ENCODE peak calls at places on chromosomes 13 and 19, in six cellular contexts. One of them, this sample, is unnamed.

GRCh38 chr13:113840541-113841354 is 23.1 kb downstream of the GAS6 start:
- DNase-seq in heart right ventricle: no peak
- DNase-seq in vagina: no peak
- DNase-seq in CD8-positive, alpha-beta T cell: no peak
- DNase-seq in thoracic aorta: no peak
- DNase-seq in prostate gland: no peak
- DNase-seq in this sample: no peak

GRCh38 chr13:113455384-113455783 is 2.1 kb upstream of the ADPRHL1 start:
- DNase-seq in heart right ventricle: no peak
- DNase-seq in vagina: no peak
- DNase-seq in CD8-positive, alpha-beta T cell: no peak
- DNase-seq in thoracic aorta: no peak
- DNase-seq in prostate gland: no peak
- DNase-seq in this sample: no peak

GRCh38 chr19:16385821-16386220 is 61.2 kb downstream of the KLF2 start:
- DNase-seq in heart right ventricle: no peak
- DNase-seq in vagina: no peak
- DNase-seq in CD8-positive, alpha-beta T cell: no peak
- DNase-seq in thoracic aorta: no peak
- DNase-seq in prostate gland: no peak
- DNase-seq in this sample: no peak

GRCh38 chr13:97268772-97269171 is 46.6 kb downstream of the MBNL2 start:
- DNase-seq in heart right ventricle: no peak
- DNase-seq in vagina: no peak
- DNase-seq in CD8-positive, alpha-beta T cell: no peak
- DNase-seq in thoracic aorta: no peak
- DNase-seq in prostate gland: no peak
- DNase-seq in this sample: no peak

GRCh38 chr19:33171916-33172359 is 22.2 kb upstream of the LRP3 start:
- DNase-seq in heart right ventricle: no peak
- DNase-seq in vagina: no peak
- DNase-seq in CD8-positive, alpha-beta T cell: no peak
- DNase-seq in thoracic aorta: no peak
- DNase-seq in prostate gland: no peak
- DNase-seq in this sample: no peak

GRCh38 chr13:113552786-113553540 is 31.6 kb upstream of the TFDP1 start:
- DNase-seq in heart right ventricle: no peak
- DNase-seq in vagina: peak; percentile 72
- DNase-seq in CD8-positive, alpha-beta T cell: no peak
- DNase-seq in thoracic aorta: no peak
- DNase-seq in prostate gland: no peak
- DNase-seq in this sample: no peak

GRCh38 chr13:97301382-97302095 is 79.4 kb downstream of the MBNL2 start:
- DNase-seq in heart right ventricle: no peak
- DNase-seq in vagina: no peak
- DNase-seq in CD8-positive, alpha-beta T cell: no peak
- DNase-seq in thoracic aorta: no peak
- DNase-seq in prostate gland: no peak
- DNase-seq in this sample: no peak

GRCh38 chr13:46951516-46951915 is 54.7 kb upstream of the HTR2A start:
- DNase-seq in heart right ventricle: no peak
- DNase-seq in vagina: no peak
- DNase-seq in CD8-positive, alpha-beta T cell: no peak
- DNase-seq in thoracic aorta: no peak
- DNase-seq in prostate gland: no peak
- DNase-seq in this sample: no peak

GRCh38 chr13:109333893-109334651 is 452.3 kb downstream of the IRS2 start:
- DNase-seq in heart right ventricle: peak; percentile 7
- DNase-seq in vagina: no peak
- DNase-seq in CD8-positive, alpha-beta T cell: no peak
- DNase-seq in thoracic aorta: no peak
- DNase-seq in prostate gland: no peak
- DNase-seq in this sample: no peak

GRCh38 chr19:3968556-3969434 is 2.1 kb downstream of the DAPK3 start:
- DNase-seq in heart right ventricle: peak; percentile 96
- DNase-seq in vagina: peak; percentile 97
- DNase-seq in CD8-positive, alpha-beta T cell: no peak
- DNase-seq in thoracic aorta: peak; percentile 79
- DNase-seq in prostate gland: peak; percentile 92
- DNase-seq in this sample: peak; percentile 50

GRCh38 chr13:43113603-43114002 is 90.2 kb downstream of the DNAJC15 start:
- DNase-seq in heart right ventricle: no peak
- DNase-seq in vagina: no peak
- DNase-seq in CD8-positive, alpha-beta T cell: no peak
- DNase-seq in thoracic aorta: no peak
- DNase-seq in prostate gland: no peak
- DNase-seq in this sample: no peak

GRCh38 chr19:48548253-48548911 is 3.6 kb upstream of the SULT2B1 start:
- DNase-seq in heart right ventricle: no peak
- DNase-seq in vagina: no peak
- DNase-seq in CD8-positive, alpha-beta T cell: no peak
- DNase-seq in thoracic aorta: no peak
- DNase-seq in prostate gland: no peak
- DNase-seq in this sample: no peak

GRCh38 chr19:36136975-36137686 is 2.7 kb upstream of the CAPNS1 start:
- DNase-seq in heart right ventricle: peak; percentile 63
- DNase-seq in vagina: no peak
- DNase-seq in CD8-positive, alpha-beta T cell: no peak
- DNase-seq in thoracic aorta: peak; percentile 61
- DNase-seq in prostate gland: peak; percentile 86
- DNase-seq in this sample: no peak

GRCh38 chr19:3986260-3987041 is 1.2 kb upstream of the EEF2 start:
- DNase-seq in heart right ventricle: peak; percentile 72
- DNase-seq in vagina: no peak
- DNase-seq in CD8-positive, alpha-beta T cell: peak; percentile 47
- DNase-seq in thoracic aorta: no peak
- DNase-seq in prostate gland: no peak
- DNase-seq in this sample: no peak

GRCh38 chr19:8355631-8356402 is 8.1 kb upstream of the ANGPTL4 start:
- DNase-seq in heart right ventricle: no peak
- DNase-seq in vagina: no peak
- DNase-seq in CD8-positive, alpha-beta T cell: no peak
- DNase-seq in thoracic aorta: peak; percentile 47
- DNase-seq in prostate gland: no peak
- DNase-seq in this sample: peak; percentile 47

GRCh38 chr13:33207616-33207964 is 78.0 kb downstream of the STARD13 start:
- DNase-seq in heart right ventricle: peak; percentile 51
- DNase-seq in vagina: no peak
- DNase-seq in CD8-positive, alpha-beta T cell: no peak
- DNase-seq in thoracic aorta: no peak
- DNase-seq in prostate gland: peak; percentile 58
- DNase-seq in this sample: no peak

GRCh38 chr19:2084993-2085720 is 11.0 kb downstream of the MOB3A start:
- DNase-seq in heart right ventricle: peak; percentile 64
- DNase-seq in vagina: no peak
- DNase-seq in CD8-positive, alpha-beta T cell: peak; percentile 92
- DNase-seq in thoracic aorta: no peak
- DNase-seq in prostate gland: no peak
- DNase-seq in this sample: no peak

GRCh38 chr13:26485786-26486185 is 71.7 kb upstream of the WASF3 start:
- DNase-seq in heart right ventricle: no peak
- DNase-seq in vagina: no peak
- DNase-seq in CD8-positive, alpha-beta T cell: no peak
- DNase-seq in thoracic aorta: no peak
- DNase-seq in prostate gland: no peak
- DNase-seq in this sample: no peak

GRCh38 chr19:54552913-54553310 is 20.7 kb upstream of the LILRA2 start:
- DNase-seq in heart right ventricle: no peak
- DNase-seq in vagina: no peak
- DNase-seq in CD8-positive, alpha-beta T cell: no peak
- DNase-seq in thoracic aorta: no peak
- DNase-seq in prostate gland: no peak
- DNase-seq in this sample: no peak

GRCh38 chr13:52419080-52419479 is 13.1 kb upstream of the THSD1 start:
- DNase-seq in heart right ventricle: no peak
- DNase-seq in vagina: no peak
- DNase-seq in CD8-positive, alpha-beta T cell: no peak
- DNase-seq in thoracic aorta: no peak
- DNase-seq in prostate gland: no peak
- DNase-seq in this sample: no peak

GRCh38 chr13:66021846-66022245 is 1208.3 kb downstream of the PCDH9 start:
- DNase-seq in heart right ventricle: no peak
- DNase-seq in vagina: no peak
- DNase-seq in CD8-positive, alpha-beta T cell: no peak
- DNase-seq in thoracic aorta: no peak
- DNase-seq in prostate gland: no peak
- DNase-seq in this sample: no peak

GRCh38 chr13:47976325-47976724 is 24.7 kb downstream of the SUCLA2 start:
- DNase-seq in heart right ventricle: no peak
- DNase-seq in vagina: no peak
- DNase-seq in CD8-positive, alpha-beta T cell: no peak
- DNase-seq in thoracic aorta: no peak
- DNase-seq in prostate gland: no peak
- DNase-seq in this sample: no peak

GRCh38 chr13:76473552-76474134 is 412.6 kb downstream of the KCTD12 start:
- DNase-seq in heart right ventricle: peak; percentile 79
- DNase-seq in vagina: no peak
- DNase-seq in CD8-positive, alpha-beta T cell: peak; percentile 50
- DNase-seq in thoracic aorta: peak; percentile 15
- DNase-seq in prostate gland: peak; percentile 58
- DNase-seq in this sample: peak; percentile 42

GRCh38 chr19:7868326-7868670 is 5.9 kb downstream of the PRR36 start:
- DNase-seq in heart right ventricle: no peak
- DNase-seq in vagina: no peak
- DNase-seq in CD8-positive, alpha-beta T cell: no peak
- DNase-seq in thoracic aorta: no peak
- DNase-seq in prostate gland: no peak
- DNase-seq in this sample: no peak

GRCh38 chr19:55620410-55620809 is 4.0 kb downstream of the ZNF784 start:
- DNase-seq in heart right ventricle: no peak
- DNase-seq in vagina: no peak
- DNase-seq in CD8-positive, alpha-beta T cell: no peak
- DNase-seq in thoracic aorta: no peak
- DNase-seq in prostate gland: no peak
- DNase-seq in this sample: no peak

GRCh38 chr13:110173247-110173818 is 133.6 kb downstream of the COL4A1 start:
- DNase-seq in heart right ventricle: no peak
- DNase-seq in vagina: no peak
- DNase-seq in CD8-positive, alpha-beta T cell: no peak
- DNase-seq in thoracic aorta: no peak
- DNase-seq in prostate gland: no peak
- DNase-seq in this sample: no peak

GRCh38 chr13:104483631-104484030 is 1417.4 kb upstream of the SLC10A2 start:
- DNase-seq in heart right ventricle: no peak
- DNase-seq in vagina: no peak
- DNase-seq in CD8-positive, alpha-beta T cell: no peak
- DNase-seq in thoracic aorta: no peak
- DNase-seq in prostate gland: no peak
- DNase-seq in this sample: no peak

GRCh38 chr13:35718084-35718483 is 241.6 kb upstream of the MAB21L1 start:
- DNase-seq in heart right ventricle: no peak
- DNase-seq in vagina: no peak
- DNase-seq in CD8-positive, alpha-beta T cell: no peak
- DNase-seq in thoracic aorta: no peak
- DNase-seq in prostate gland: no peak
- DNase-seq in this sample: no peak

GRCh38 chr13:79673310-79673992 is 192.5 kb downstream of the NDFIP2 start:
- DNase-seq in heart right ventricle: no peak
- DNase-seq in vagina: no peak
- DNase-seq in CD8-positive, alpha-beta T cell: no peak
- DNase-seq in thoracic aorta: no peak
- DNase-seq in prostate gland: no peak
- DNase-seq in this sample: no peak
- TF ChIP-seq CTCF in heart right ventricle: no peak
- TF ChIP-seq CTCF in vagina: no peak
- TF ChIP-seq CTCF in CD8-positive, alpha-beta T cell: no peak
- TF ChIP-seq CTCF in thoracic aorta: no peak
- TF ChIP-seq CTCF in prostate gland: no peak
- TF ChIP-seq CTCF in this sample: no peak

GRCh38 chr19:13959962-13960862 is 7.9 kb downstream of the DCAF15 start:
- DNase-seq in heart right ventricle: no peak
- DNase-seq in vagina: no peak
- DNase-seq in CD8-positive, alpha-beta T cell: no peak
- DNase-seq in thoracic aorta: no peak
- DNase-seq in prostate gland: no peak
- DNase-seq in this sample: no peak
- TF ChIP-seq CTCF in heart right ventricle: no peak
- TF ChIP-seq CTCF in vagina: no peak
- TF ChIP-seq CTCF in CD8-positive, alpha-beta T cell: peak; percentile 32
- TF ChIP-seq CTCF in thoracic aorta: no peak
- TF ChIP-seq CTCF in prostate gland: no peak
- TF ChIP-seq CTCF in this sample: no peak

GRCh38 chr13:41193919-41194824 is at the start of gene KBTBD7:
- DNase-seq in heart right ventricle: peak; percentile 94
- DNase-seq in vagina: peak; percentile 93
- DNase-seq in CD8-positive, alpha-beta T cell: peak; percentile 85
- DNase-seq in thoracic aorta: peak; percentile 80
- DNase-seq in prostate gland: peak; percentile 90
- DNase-seq in this sample: peak; percentile 80
- TF ChIP-seq CTCF in heart right ventricle: no peak
- TF ChIP-seq CTCF in vagina: peak; percentile 13
- TF ChIP-seq CTCF in CD8-positive, alpha-beta T cell: no peak
- TF ChIP-seq CTCF in thoracic aorta: peak; percentile 32
- TF ChIP-seq CTCF in prostate gland: peak; percentile 22
- TF ChIP-seq CTCF in this sample: no peak

GRCh38 chr19:43941209-43941608 is 6.1 kb upstream of the ZNF45 start:
- DNase-seq in heart right ventricle: no peak
- DNase-seq in vagina: no peak
- DNase-seq in CD8-positive, alpha-beta T cell: no peak
- DNase-seq in thoracic aorta: no peak
- DNase-seq in prostate gland: no peak
- DNase-seq in this sample: no peak
- TF ChIP-seq CTCF in heart right ventricle: no peak
- TF ChIP-seq CTCF in vagina: no peak
- TF ChIP-seq CTCF in CD8-positive, alpha-beta T cell: no peak
- TF ChIP-seq CTCF in thoracic aorta: no peak
- TF ChIP-seq CTCF in prostate gland: no peak
- TF ChIP-seq CTCF in this sample: no peak

GRCh38 chr19:10895920-10896319 is 24.6 kb downstream of the CARM1 start:
- DNase-seq in heart right ventricle: no peak
- DNase-seq in vagina: no peak
- DNase-seq in CD8-positive, alpha-beta T cell: no peak
- DNase-seq in thoracic aorta: no peak
- DNase-seq in prostate gland: no peak
- DNase-seq in this sample: no peak
- TF ChIP-seq CTCF in heart right ventricle: no peak
- TF ChIP-seq CTCF in vagina: no peak
- TF ChIP-seq CTCF in CD8-positive, alpha-beta T cell: no peak
- TF ChIP-seq CTCF in thoracic aorta: no peak
- TF ChIP-seq CTCF in prostate gland: no peak
- TF ChIP-seq CTCF in this sample: no peak

DNA sequence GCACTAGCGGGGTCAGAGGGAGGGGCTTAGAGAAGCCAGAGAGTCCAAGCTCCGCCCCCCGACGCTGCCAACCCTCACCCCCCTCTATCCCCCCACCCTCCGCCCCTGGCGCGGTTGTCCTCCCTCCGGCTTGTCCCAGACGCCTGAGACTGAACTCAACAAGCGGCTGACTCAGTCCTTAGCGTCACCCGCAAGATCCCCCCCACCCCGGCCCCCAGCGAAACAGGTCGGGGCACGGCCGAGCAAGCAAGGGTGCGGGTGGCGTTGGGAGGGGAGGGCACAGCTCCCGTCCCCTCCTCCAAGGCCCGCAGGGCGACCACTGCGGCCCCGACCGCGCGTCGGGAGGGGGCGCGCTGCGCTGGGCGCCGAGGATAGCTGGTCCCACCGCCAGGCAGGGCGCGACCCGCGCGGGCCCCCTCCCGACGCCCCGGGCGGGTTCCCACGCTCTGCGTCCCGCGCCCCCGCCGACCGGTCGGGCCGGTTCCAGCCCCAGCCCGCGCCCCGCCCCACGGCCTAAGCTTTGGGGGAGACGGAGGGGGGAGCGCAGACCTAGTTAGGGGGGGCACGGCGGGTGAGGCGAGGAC is 5.3 kb downstream of the NOTCH3 start:
- DNase-seq in heart right ventricle: peak; percentile 55
- DNase-seq in vagina: no peak
- DNase-seq in CD8-positive, alpha-beta T cell: no peak
- DNase-seq in thoracic aorta: peak; percentile 59
- DNase-seq in prostate gland: peak; percentile 65
- DNase-seq in this sample: no peak
- TF ChIP-seq CTCF in heart right ventricle: no peak
- TF ChIP-seq CTCF in vagina: no peak
- TF ChIP-seq CTCF in CD8-positive, alpha-beta T cell: no peak
- TF ChIP-seq CTCF in thoracic aorta: no peak
- TF ChIP-seq CTCF in prostate gland: peak; percentile 19
- TF ChIP-seq CTCF in this sample: no peak

This sample was measured in omental fat pad.